ENCODE peak calls at places on chromosomes 11 and 22, in nine cellular contexts. F is heart right ventricle, D is upper lobe of right lung, T is left ventricle myocardium inferior, Y is Peyer's patch, I is cardiac muscle cell, S is breast epithelium, M is tibial artery, N is OCI-LY7. H is an unnamed sample. For H3K4me1, the result is how much of the 10 kb centered on the place peaks cover.

GRCh38 chr11:57787920-57788716 is 26.5 kb downstream of the CTNND1 start:
- DNase-seq in F (no peak), D (no peak), T (no peak), Y (no peak), I (no peak), S (no peak), M (no peak), N (no peak), H (no peak)

GRCh38 chr11:125049393-125049792 is 13.7 kb upstream of the SLC37A2 start:
- DNase-seq in F (no peak), D (no peak), T (no peak), Y (no peak), I (no peak), S (no peak), M (no peak), N (no peak), H (no peak)

GRCh38 chr22:37741312-37741795 is 44.5 kb downstream of the TRIOBP start:
- DNase-seq in F (peak), D (peak), T (peak), Y (peak), I (peak), S (no peak), M (peak), N (no peak), H (peak)

GRCh38 chr22:19431641-19432091 is at the start of gene HIRA:
- DNase-seq in F (peak), D (peak), T (peak), Y (peak), I (peak), S (peak), M (peak), N (peak), H (peak)

GRCh38 chr11:111606986-111607385 is 4.7 kb downstream of the SIK2 start:
- DNase-seq in F (no peak), D (no peak), T (no peak), Y (no peak), I (no peak), S (no peak), M (no peak), N (no peak), H (no peak)

GRCh38 chr11:111526501-111526900 is 11.9 kb downstream of the HOATZ start:
- DNase-seq in F (no peak), D (no peak), T (no peak), Y (no peak), I (no peak), S (no peak), M (no peak), N (no peak), H (no peak)

GRCh38 chr22:30079952-30080533 is at the start of gene HORMAD2:
- DNase-seq in F (no peak), D (peak), T (no peak), Y (no peak), I (peak), S (no peak), M (no peak), N (no peak), H (no peak)

GRCh38 chr11:74141274-74141695 is 29.5 kb downstream of the C2CD3 start:
- DNase-seq in F (no peak), D (no peak), T (no peak), Y (no peak), I (no peak), S (no peak), M (no peak), N (no peak), H (no peak)

GRCh38 chr11:29623144-29623722 is 393.6 kb downstream of the KCNA4 start:
- DNase-seq in F (no peak), D (no peak), T (no peak), Y (no peak), I (peak), S (no peak), M (no peak), N (no peak), H (no peak)

GRCh38 chr11:27995082-27995481 is 112.9 kb downstream of the KIF18A start:
- DNase-seq in F (no peak), D (no peak), T (no peak), Y (no peak), I (no peak), S (no peak), M (no peak), N (no peak), H (no peak)

GRCh38 chr22:33352768-33353167 is 294.6 kb upstream of the SYN3 start:
- DNase-seq in F (no peak), D (no peak), T (no peak), Y (no peak), I (no peak), S (no peak), M (no peak), N (no peak), H (no peak)

GRCh38 chr11:3882671-3883070 is 27.2 kb downstream of the STIM1 start:
- DNase-seq in F (no peak), D (no peak), T (no peak), Y (no peak), I (no peak), S (no peak), M (no peak), N (no peak), H (no peak)
- TF ChIP-seq CTCF in F (no peak), D (no peak), T (no peak), Y (no peak), I (no peak), S (no peak), M (no peak), N (peak), H (no peak)

GRCh38 chr22:22936915-22937656 is 49.5 kb downstream of the IGLL5 start:
- DNase-seq in F (no peak), D (no peak), T (no peak), Y (no peak), I (no peak), S (no peak), M (no peak), N (no peak), H (no peak)
- H3K4me1 ChIP-seq in F (under half), D (under half), T (under half), Y (under half), I (under half), S (under half), M (under half), N (half or more), H (under half)

GRCh38 chr11:117199061-117199915 is at the start of gene TAGLN:
- DNase-seq in F (peak), D (peak), T (peak), Y (no peak), I (peak), S (peak), M (peak), N (no peak), H (no peak)

GRCh38 chr11:117197006-117197405 is 2.2 kb upstream of the TAGLN start:
- DNase-seq in F (no peak), D (no peak), T (peak), Y (no peak), I (no peak), S (no peak), M (no peak), N (no peak), H (no peak)

GRCh38 chr11:117198613-117199012 is 557 bp upstream of the TAGLN start:
- DNase-seq in F (no peak), D (no peak), T (no peak), Y (no peak), I (no peak), S (no peak), M (no peak), N (no peak), H (no peak)

GRCh38 chr11:117195761-117196160 is 3.4 kb upstream of the TAGLN start:
- DNase-seq in F (no peak), D (no peak), T (peak), Y (no peak), I (no peak), S (no peak), M (no peak), N (no peak), H (no peak)

DNA sequence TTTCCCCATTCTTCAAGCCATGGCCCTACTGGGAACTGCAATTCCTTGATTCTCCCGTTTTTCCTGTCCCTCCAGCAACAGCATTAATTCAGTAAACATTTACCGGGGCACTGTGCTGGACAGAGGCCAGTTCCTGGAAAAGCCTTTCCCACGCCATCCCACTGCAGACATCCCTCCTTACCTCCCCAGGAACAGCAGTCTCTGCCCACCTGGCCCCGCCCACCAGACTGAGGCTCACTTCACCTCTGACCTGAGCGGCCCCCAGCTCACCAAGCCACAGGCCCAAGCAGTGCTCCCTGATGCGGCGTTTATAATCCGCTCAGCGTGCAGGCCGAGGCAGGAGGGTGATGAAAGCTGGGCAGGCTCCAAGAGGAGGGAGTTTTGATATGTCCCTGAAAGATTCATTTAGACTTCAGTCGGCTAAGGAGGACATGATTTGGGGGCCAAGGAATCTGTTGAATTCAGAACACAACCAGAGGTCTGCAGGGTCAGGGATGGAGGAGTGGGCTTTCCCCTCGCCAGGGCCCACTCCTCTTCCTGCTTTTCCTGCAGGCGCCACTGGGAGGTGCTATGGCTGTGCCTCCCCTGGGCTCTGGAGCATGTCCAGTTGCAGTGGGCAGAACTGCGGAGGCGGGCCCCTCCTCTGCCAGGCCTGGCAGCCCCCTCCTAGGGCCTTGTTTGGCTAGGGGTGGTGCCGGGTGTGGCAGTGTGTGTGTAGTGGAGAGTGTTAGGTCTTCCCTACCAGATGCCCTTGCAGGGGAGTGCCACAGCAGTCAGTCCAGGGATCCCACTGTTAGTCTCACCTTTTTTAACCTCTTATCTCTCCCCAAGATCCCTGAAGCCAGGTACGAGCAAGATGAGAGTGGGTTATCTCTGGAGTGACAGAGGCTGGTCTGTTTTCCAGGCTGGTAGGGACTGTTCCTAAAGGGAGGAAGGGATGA is 1.4 kb upstream of the TAGLN start:
- DNase-seq in F (no peak), D (no peak), T (peak), Y (no peak), I (peak), S (no peak), M (peak), N (no peak), H (no peak)
- TF ChIP-seq CTCF in F (peak), D (peak), T (peak), Y (no peak), I (peak), S (peak), M (peak), N (peak), H (peak)

DNA sequence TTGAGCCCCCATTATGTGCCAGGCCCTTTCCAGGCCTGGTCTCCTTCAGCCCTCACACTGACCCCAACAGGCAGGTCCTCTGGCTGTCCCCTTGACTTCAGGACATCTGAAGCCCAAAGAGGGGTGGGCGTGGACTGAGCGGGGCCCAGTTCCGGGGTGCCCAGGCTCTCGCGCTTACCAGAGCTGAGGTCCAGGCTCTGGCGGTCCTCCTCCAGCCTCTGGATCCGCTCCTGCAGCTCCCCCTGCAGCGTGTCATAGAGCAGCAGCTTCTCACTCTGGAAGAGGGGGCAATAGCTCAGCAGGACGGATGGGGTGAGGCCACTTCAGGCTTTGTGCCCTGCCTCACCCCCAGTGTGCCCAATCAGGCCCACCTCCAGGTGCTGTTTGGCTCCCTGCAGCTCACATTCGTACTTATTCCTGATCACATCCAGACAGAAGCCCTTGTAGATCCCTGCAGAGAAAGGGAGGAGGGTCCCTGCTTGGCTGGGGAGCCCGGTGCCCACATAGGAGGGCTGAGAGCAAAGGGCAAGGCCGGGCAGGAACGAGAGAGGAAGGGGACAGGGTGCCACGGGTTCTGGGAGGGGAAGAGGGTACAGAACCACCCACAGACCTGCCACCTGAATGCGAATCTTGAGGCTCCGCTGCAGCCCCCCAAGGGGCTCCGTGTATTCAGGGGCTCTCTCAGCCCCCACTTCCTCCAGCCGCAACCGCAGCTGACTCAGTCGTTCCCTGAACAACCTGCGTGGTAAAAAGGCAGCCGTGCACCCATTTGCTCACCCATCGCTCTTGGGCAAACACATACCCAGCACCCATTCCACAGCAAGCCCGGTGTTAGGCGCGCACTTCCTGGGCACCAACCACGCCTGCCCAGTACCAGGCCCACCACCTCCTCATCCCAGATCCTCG is 4.1 kb downstream of the BRMS1 start:
- DNase-seq in F (no peak), D (peak), T (no peak), Y (no peak), I (no peak), S (no peak), M (no peak), N (no peak), H (no peak)
- H3K4me1 ChIP-seq in F (under half), D (under half), T (under half), Y (under half), I (under half), S (under half), M (under half), N (under half), H (under half)